ENCODE peak calls at places on chromosomes 3 and 15, in eight cellular contexts. One of them, this sample, is unnamed.

GRCh38 chr15:58994906-58995453 is 7.5 kb downstream of the RNF111 start:
- DNase-seq in BE2C: peak; percentile 66
- DNase-seq in iPS DF 6.9: no peak
- DNase-seq in ovary: no peak
- DNase-seq in neuronal stem cell: no peak
- DNase-seq in psoas muscle: no peak
- DNase-seq in heart left ventricle: no peak
- DNase-seq in fibroblast of lung: no peak
- DNase-seq in this sample: no peak

GRCh38 chr15:38868326-38869114 is 303.9 kb upstream of the RASGRP1 start:
- DNase-seq in BE2C: no peak
- DNase-seq in iPS DF 6.9: no peak
- DNase-seq in ovary: no peak
- DNase-seq in neuronal stem cell: no peak
- DNase-seq in psoas muscle: peak; percentile 71
- DNase-seq in heart left ventricle: no peak
- DNase-seq in fibroblast of lung: peak; percentile 82
- DNase-seq in this sample: peak; percentile 93

GRCh38 chr3:169390310-169390731 is 273.2 kb downstream of the MECOM start:
- DNase-seq in BE2C: no peak
- DNase-seq in iPS DF 6.9: no peak
- DNase-seq in ovary: no peak
- DNase-seq in neuronal stem cell: no peak
- DNase-seq in psoas muscle: no peak
- DNase-seq in heart left ventricle: no peak
- DNase-seq in fibroblast of lung: peak; percentile 22
- DNase-seq in this sample: no peak

GRCh38 chr3:72997421-72997961 is 880 bp downstream of the PPP4R2 start:
- DNase-seq in BE2C: peak; percentile 44
- DNase-seq in iPS DF 6.9: no peak
- DNase-seq in ovary: no peak
- DNase-seq in neuronal stem cell: peak; percentile 30
- DNase-seq in psoas muscle: no peak
- DNase-seq in heart left ventricle: no peak
- DNase-seq in fibroblast of lung: peak; percentile 60
- DNase-seq in this sample: peak; percentile 85

GRCh38 chr15:76431936-76432335 is 95.4 kb downstream of the ISL2 start:
- DNase-seq in BE2C: no peak
- DNase-seq in iPS DF 6.9: no peak
- DNase-seq in ovary: no peak
- DNase-seq in neuronal stem cell: peak; percentile 77
- DNase-seq in psoas muscle: no peak
- DNase-seq in heart left ventricle: no peak
- DNase-seq in fibroblast of lung: peak; percentile 71
- DNase-seq in this sample: peak; percentile 5

GRCh38 chr3:114380233-114380645 is 86.4 kb downstream of the TIGIT start:
- DNase-seq in BE2C: no peak
- DNase-seq in iPS DF 6.9: no peak
- DNase-seq in ovary: peak; percentile 82
- DNase-seq in neuronal stem cell: no peak
- DNase-seq in psoas muscle: peak; percentile 85
- DNase-seq in heart left ventricle: peak; percentile 83
- DNase-seq in fibroblast of lung: peak; percentile 97
- DNase-seq in this sample: peak; percentile 88

GRCh38 chr3:46669191-46669999 is 24.1 kb downstream of the ALS2CL start:
- DNase-seq in BE2C: no peak
- DNase-seq in iPS DF 6.9: no peak
- DNase-seq in ovary: peak; percentile 19
- DNase-seq in neuronal stem cell: no peak
- DNase-seq in psoas muscle: no peak
- DNase-seq in heart left ventricle: peak; percentile 60
- DNase-seq in fibroblast of lung: no peak
- DNase-seq in this sample: no peak

GRCh38 chr3:57972421-57973111 is 35.7 kb upstream of the FLNB start:
- DNase-seq in BE2C: no peak
- DNase-seq in iPS DF 6.9: no peak
- DNase-seq in ovary: no peak
- DNase-seq in neuronal stem cell: no peak
- DNase-seq in psoas muscle: no peak
- DNase-seq in heart left ventricle: no peak
- DNase-seq in fibroblast of lung: no peak
- DNase-seq in this sample: no peak

GRCh38 chr3:38136272-38136806 is 588 bp downstream of the ACAA1 start:
- DNase-seq in BE2C: no peak
- DNase-seq in iPS DF 6.9: no peak
- DNase-seq in ovary: peak; percentile 68
- DNase-seq in neuronal stem cell: peak; percentile 27
- DNase-seq in psoas muscle: no peak
- DNase-seq in heart left ventricle: no peak
- DNase-seq in fibroblast of lung: peak; percentile 32
- DNase-seq in this sample: peak; percentile 62

GRCh38 chr3:115626711-115627110 is 3.4 kb downstream of the GAP43 start:
- DNase-seq in BE2C: no peak
- DNase-seq in iPS DF 6.9: no peak
- DNase-seq in ovary: no peak
- DNase-seq in neuronal stem cell: no peak
- DNase-seq in psoas muscle: no peak
- DNase-seq in heart left ventricle: no peak
- DNase-seq in fibroblast of lung: no peak
- DNase-seq in this sample: no peak

GRCh38 chr3:28835751-28836150 is 445.1 kb upstream of the RBMS3 start:
- DNase-seq in BE2C: no peak
- DNase-seq in iPS DF 6.9: no peak
- DNase-seq in ovary: peak; percentile 33
- DNase-seq in neuronal stem cell: no peak
- DNase-seq in psoas muscle: peak; percentile 60
- DNase-seq in heart left ventricle: no peak
- DNase-seq in fibroblast of lung: peak; percentile 20
- DNase-seq in this sample: peak; percentile 19

GRCh38 chr3:56361731-56362130 is 106.5 kb downstream of the ERC2 start:
- DNase-seq in BE2C: no peak
- DNase-seq in iPS DF 6.9: no peak
- DNase-seq in ovary: no peak
- DNase-seq in neuronal stem cell: no peak
- DNase-seq in psoas muscle: no peak
- DNase-seq in heart left ventricle: no peak
- DNase-seq in fibroblast of lung: peak; percentile 15
- DNase-seq in this sample: no peak

GRCh38 chr3:68088216-68088615 is 433.8 kb upstream of the SUCLG2 start:
- DNase-seq in BE2C: no peak
- DNase-seq in iPS DF 6.9: no peak
- DNase-seq in ovary: no peak
- DNase-seq in neuronal stem cell: no peak
- DNase-seq in psoas muscle: no peak
- DNase-seq in heart left ventricle: no peak
- DNase-seq in fibroblast of lung: no peak
- DNase-seq in this sample: no peak

GRCh38 chr15:98154863-98155262 is 194.4 kb downstream of the ARRDC4 start:
- DNase-seq in BE2C: peak; percentile 33
- DNase-seq in iPS DF 6.9: no peak
- DNase-seq in ovary: no peak
- DNase-seq in neuronal stem cell: no peak
- DNase-seq in psoas muscle: no peak
- DNase-seq in heart left ventricle: no peak
- DNase-seq in fibroblast of lung: peak; percentile 84
- DNase-seq in this sample: peak; percentile 43

GRCh38 chr3:98906230-98906629 is 4.7 kb upstream of the DCBLD2 start:
- DNase-seq in BE2C: no peak
- DNase-seq in iPS DF 6.9: no peak
- DNase-seq in ovary: no peak
- DNase-seq in neuronal stem cell: no peak
- DNase-seq in psoas muscle: no peak
- DNase-seq in heart left ventricle: no peak
- DNase-seq in fibroblast of lung: peak; percentile 96
- DNase-seq in this sample: peak; percentile 72

DNA sequence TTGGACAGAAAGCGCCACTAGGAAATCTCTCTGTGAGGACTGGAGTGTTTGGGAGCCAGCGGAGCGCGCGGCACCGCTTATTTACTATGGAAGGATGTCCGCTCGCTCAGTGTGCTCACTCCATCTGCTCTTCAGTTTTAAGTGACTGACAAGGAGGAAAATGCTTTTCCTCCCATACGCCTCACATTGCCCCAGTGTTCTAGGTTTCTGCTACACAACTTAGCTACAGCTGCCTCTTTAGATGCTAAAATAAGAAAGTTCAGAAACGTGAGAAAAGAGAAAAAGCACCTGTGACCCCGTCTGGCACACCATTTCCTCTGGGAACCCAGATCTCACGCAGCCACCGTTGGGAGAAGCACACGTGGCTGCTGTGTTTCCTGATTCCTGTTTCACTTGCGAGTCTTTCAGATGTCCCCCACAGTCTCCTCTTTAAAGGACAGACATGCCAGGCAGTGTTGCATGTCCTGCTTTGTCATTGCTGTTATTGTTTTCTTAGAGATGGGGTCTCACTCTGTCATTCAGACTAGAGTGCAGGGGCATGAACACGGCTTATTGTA is 11.7 kb upstream of the MUSTN1 start:
- DNase-seq in BE2C: no peak
- DNase-seq in iPS DF 6.9: no peak
- DNase-seq in ovary: no peak
- DNase-seq in neuronal stem cell: no peak
- DNase-seq in psoas muscle: peak; percentile 49
- DNase-seq in heart left ventricle: peak; percentile 57
- DNase-seq in fibroblast of lung: no peak
- DNase-seq in this sample: no peak
- H3K4me1 ChIP-seq in BE2C: no peaks in the 10 kb centered on the region
- H3K4me1 ChIP-seq in iPS DF 6.9: no peaks in the 10 kb centered on the region
- H3K4me1 ChIP-seq in ovary: no peaks in the 10 kb centered on the region
- H3K4me1 ChIP-seq in neuronal stem cell: no peaks in the 10 kb centered on the region
- H3K4me1 ChIP-seq in psoas muscle: peaks cover 81% of the 10 kb centered on the region
- H3K4me1 ChIP-seq in heart left ventricle: peaks cover 50% of the 10 kb centered on the region
- H3K4me1 ChIP-seq in fibroblast of lung: peaks cover 6% of the 10 kb centered on the region
- H3K4me1 ChIP-seq in this sample: peaks cover 32% of the 10 kb centered on the region

DNA sequence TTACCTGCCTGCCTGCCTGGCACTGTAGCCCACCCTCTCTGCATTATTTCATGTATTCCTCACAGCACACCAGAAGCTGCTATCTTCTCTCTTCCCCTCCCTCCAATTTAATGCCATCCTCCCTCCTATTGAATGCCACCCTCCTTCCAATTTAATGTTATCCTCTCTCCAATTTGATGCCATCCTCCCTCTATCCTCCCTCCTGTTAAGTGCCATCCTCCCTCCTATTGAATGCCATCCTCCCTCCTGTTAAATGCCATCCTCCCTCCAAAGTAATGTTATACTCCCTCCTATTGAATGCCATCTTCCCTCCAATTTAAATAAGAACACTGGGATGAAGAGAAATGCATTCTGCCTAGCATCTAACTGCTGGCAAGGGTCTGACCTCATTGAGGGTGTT is 11.1 kb downstream of the ATP10A start:
- DNase-seq in BE2C: no peak
- DNase-seq in iPS DF 6.9: no peak
- DNase-seq in ovary: no peak
- DNase-seq in neuronal stem cell: no peak
- DNase-seq in psoas muscle: no peak
- DNase-seq in heart left ventricle: no peak
- DNase-seq in fibroblast of lung: no peak
- DNase-seq in this sample: no peak
- H3K27me3 ChIP-seq in BE2C: no peaks in the 10 kb centered on the region
- H3K27me3 ChIP-seq in iPS DF 6.9: no peaks in the 10 kb centered on the region
- H3K27me3 ChIP-seq in ovary: no peaks in the 10 kb centered on the region
- H3K27me3 ChIP-seq in neuronal stem cell: no peaks in the 10 kb centered on the region
- H3K27me3 ChIP-seq in psoas muscle: no peaks in the 10 kb centered on the region
- H3K27me3 ChIP-seq in heart left ventricle: no peaks in the 10 kb centered on the region
- H3K27me3 ChIP-seq in fibroblast of lung: no peaks in the 10 kb centered on the region
- H3K27me3 ChIP-seq in this sample: no peaks in the 10 kb centered on the region

DNA sequence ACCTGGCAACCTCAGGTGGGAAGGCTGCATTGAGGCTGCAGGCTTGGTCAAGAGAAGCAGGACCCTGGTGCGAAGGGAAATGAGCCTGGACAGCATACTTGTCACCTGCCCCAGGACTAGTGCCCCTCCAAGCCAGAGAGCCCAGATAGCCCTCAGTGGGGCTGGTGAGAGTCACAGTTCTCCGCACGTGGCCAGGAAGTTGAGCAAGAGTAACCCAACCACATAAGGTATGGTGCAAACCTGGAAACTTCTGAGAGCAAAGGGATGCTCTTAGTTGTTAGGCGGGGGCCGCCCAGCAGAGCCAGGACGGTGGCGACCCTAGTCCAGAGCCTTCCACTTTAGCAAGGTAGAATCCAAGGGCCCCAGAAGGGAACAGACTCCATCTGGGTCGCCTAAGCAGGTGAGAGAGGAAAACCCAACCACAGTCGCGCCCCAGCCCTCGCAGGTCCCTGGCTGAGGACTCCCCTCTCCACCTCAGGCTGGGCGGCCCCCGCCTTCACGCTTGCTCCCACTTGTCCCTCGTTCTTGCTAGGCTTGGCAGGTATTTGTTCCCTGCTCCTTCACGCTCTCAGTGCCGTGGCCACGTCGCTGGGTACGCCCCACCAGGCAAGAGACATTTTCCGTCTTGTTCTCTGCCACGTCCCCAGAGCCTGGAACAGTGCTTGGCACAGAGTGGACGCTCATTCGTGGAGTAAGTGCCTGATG is 1.1 kb upstream of the VPS18 start:
- DNase-seq in BE2C: no peak
- DNase-seq in iPS DF 6.9: no peak
- DNase-seq in ovary: no peak
- DNase-seq in neuronal stem cell: no peak
- DNase-seq in psoas muscle: no peak
- DNase-seq in heart left ventricle: no peak
- DNase-seq in fibroblast of lung: no peak
- DNase-seq in this sample: no peak
- H3K4me3 ChIP-seq in BE2C: no peak overlapping the region
- H3K4me3 ChIP-seq in iPS DF 6.9: no peak overlapping the region
- H3K4me3 ChIP-seq in ovary: peak overlapping the region; percentile 64
- H3K4me3 ChIP-seq in neuronal stem cell: no peak overlapping the region
- H3K4me3 ChIP-seq in psoas muscle: peak overlapping the region; percentile 98
- H3K4me3 ChIP-seq in heart left ventricle: no peak overlapping the region
- H3K4me3 ChIP-seq in fibroblast of lung: no peak overlapping the region
- H3K4me3 ChIP-seq in this sample: no peak overlapping the region

GRCh38 chr3:112769624-112770023 is 77.0 kb downstream of the CD200R1L start:
- DNase-seq in BE2C: no peak
- DNase-seq in iPS DF 6.9: no peak
- DNase-seq in ovary: no peak
- DNase-seq in neuronal stem cell: no peak
- DNase-seq in psoas muscle: no peak
- DNase-seq in heart left ventricle: no peak
- DNase-seq in fibroblast of lung: peak; percentile 69
- DNase-seq in this sample: no peak

GRCh38 chr3:112770026-112770626 is 76.5 kb downstream of the CD200R1L start:
- DNase-seq in BE2C: peak; percentile 48
- DNase-seq in iPS DF 6.9: peak; percentile 39
- DNase-seq in ovary: no peak
- DNase-seq in neuronal stem cell: no peak
- DNase-seq in psoas muscle: peak; percentile 64
- DNase-seq in heart left ventricle: no peak
- DNase-seq in fibroblast of lung: peak; percentile 89
- DNase-seq in this sample: peak; percentile 34

GRCh38 chr3:112767777-112768176 is 78.9 kb downstream of the CD200R1L start:
- DNase-seq in BE2C: no peak
- DNase-seq in iPS DF 6.9: no peak
- DNase-seq in ovary: no peak
- DNase-seq in neuronal stem cell: no peak
- DNase-seq in psoas muscle: no peak
- DNase-seq in heart left ventricle: no peak
- DNase-seq in fibroblast of lung: no peak
- DNase-seq in this sample: no peak

GRCh38 chr3:112765531-112765930 is 81.1 kb downstream of the CD200R1L start:
- DNase-seq in BE2C: no peak
- DNase-seq in iPS DF 6.9: no peak
- DNase-seq in ovary: no peak
- DNase-seq in neuronal stem cell: no peak
- DNase-seq in psoas muscle: no peak
- DNase-seq in heart left ventricle: no peak
- DNase-seq in fibroblast of lung: no peak
- DNase-seq in this sample: no peak

GRCh38 chr3:112767177-112767576 is 79.5 kb downstream of the CD200R1L start:
- DNase-seq in BE2C: no peak
- DNase-seq in iPS DF 6.9: no peak
- DNase-seq in ovary: no peak
- DNase-seq in neuronal stem cell: no peak
- DNase-seq in psoas muscle: no peak
- DNase-seq in heart left ventricle: no peak
- DNase-seq in fibroblast of lung: no peak
- DNase-seq in this sample: peak; percentile 47
- H3K4me1 ChIP-seq in BE2C: no peaks in the 10 kb centered on the region
- H3K4me1 ChIP-seq in iPS DF 6.9: no peaks in the 10 kb centered on the region
- H3K4me1 ChIP-seq in ovary: no peaks in the 10 kb centered on the region
- H3K4me1 ChIP-seq in neuronal stem cell: no peaks in the 10 kb centered on the region
- H3K4me1 ChIP-seq in psoas muscle: no peaks in the 10 kb centered on the region
- H3K4me1 ChIP-seq in heart left ventricle: no peaks in the 10 kb centered on the region
- H3K4me1 ChIP-seq in fibroblast of lung: peaks cover 4% of the 10 kb centered on the region
- H3K4me1 ChIP-seq in this sample: peaks cover 24% of the 10 kb centered on the region

This sample was measured in adipocyte.